ENCODE peak calls at places on chromosomes 5 and 9, in nine cellular contexts. Q is BJ; C is anterior cingulate cortex; H is tibial artery; P is AG20443; T is left cardiac atrium; I is stimulated activated CD8-positive, alpha-beta memory T cell treated with anti-CD3 and anti-CD28 coated beads, Interleukin-2, amount 100 ng/mL, for 48 hours; G is stimulated activated CD4-positive, alpha-beta T cell treated with anti-CD3 and anti-CD28 coated beads, Interleukin-15, amount 100 ng/mL, for 1 hour; K is RWPE1. B is an unnamed sample.

GRCh38 chr5:172777381-172778222 is 6.6 kb upstream of the DUSP1 start:
- DNase-seq in P (peak), H (peak), G (peak), C (no peak), K (peak), Q (no peak), T (peak), I (peak), B (peak)

GRCh38 chr9:26181836-26182235 is 503.6 kb upstream of the TUSC1 start:
- DNase-seq in T (no peak), Q (no peak), I (no peak), G (no peak), C (no peak), H (no peak), P (no peak), K (no peak), B (no peak)

GRCh38 chr9:127178646-127179632 is 56.5 kb upstream of the ANGPTL2 start:
- DNase-seq in P (no peak), T (no peak), I (no peak), K (no peak), C (no peak), H (no peak), Q (no peak), G (no peak), B (no peak)

GRCh38 chr9:18092138-18092537 is 381.8 kb upstream of the ADAMTSL1 start:
- DNase-seq in G (no peak), P (no peak), K (no peak), I (no peak), C (no peak), H (no peak), Q (no peak), T (no peak), B (no peak)

GRCh38 chr5:112960861-112961504 is 15.6 kb upstream of the DCP2 start:
- DNase-seq in K (no peak), Q (no peak), G (no peak), I (no peak), P (no peak), T (no peak), C (no peak), H (no peak), B (no peak)

GRCh38 chr5:54305737-54306136 is 4.6 kb downstream of the ARL15 start:
- DNase-seq in G (no peak), C (no peak), T (no peak), H (no peak), I (no peak), P (no peak), K (no peak), Q (no peak), B (no peak)

GRCh38 chr5:171600736-171601265 is 181.4 kb downstream of the FGF18 start:
- DNase-seq in C (no peak), T (peak), H (peak), P (no peak), G (no peak), Q (no peak), I (no peak), K (no peak), B (no peak)

GRCh38 chr5:178416919-178417318 is 173.3 kb downstream of the COL23A1 start:
- DNase-seq in I (no peak), G (no peak), Q (peak), K (peak), P (peak), T (no peak), H (no peak), C (no peak), B (no peak)

GRCh38 chr5:63245271-63245670 is 666.7 kb downstream of the LRRC70 start:
- DNase-seq in T (no peak), I (no peak), Q (no peak), C (no peak), K (no peak), P (no peak), H (no peak), G (no peak), B (no peak)

GRCh38 chr9:33101104-33101951 is 24.9 kb upstream of the SMU1 start:
- DNase-seq in Q (no peak), P (peak), C (no peak), G (no peak), H (no peak), T (peak), I (no peak), K (peak), B (no peak)

GRCh38 chr5:1318659-1319251 is 23.9 kb upstream of the TERT start:
- DNase-seq in Q (no peak), P (no peak), G (no peak), K (no peak), H (peak), I (no peak), C (no peak), T (no peak), B (no peak)

GRCh38 chr5:124570285-124571035 is 176.0 kb downstream of the ZNF608 start:
- DNase-seq in Q (no peak), P (no peak), H (no peak), K (no peak), I (no peak), T (no peak), G (no peak), C (no peak), B (no peak)

GRCh38 chr5:151880304-151880703 is 44.3 kb downstream of the GLRA1 start:
- DNase-seq in C (peak), P (no peak), Q (no peak), K (no peak), T (peak), H (no peak), I (no peak), G (no peak), B (no peak)

GRCh38 chr5:67971223-67971830 is 244.2 kb upstream of the PIK3R1 start:
- DNase-seq in H (peak), G (no peak), P (peak), T (no peak), I (no peak), C (no peak), K (peak), Q (peak), B (no peak)

GRCh38 chr9:94593459-94594345 is at the start of gene FBP2:
- DNase-seq in G (no peak), I (no peak), T (no peak), Q (no peak), K (no peak), H (no peak), C (no peak), P (no peak), B (no peak)

GRCh38 chr5:154771383-154771901 is 16.3 kb downstream of the LARP1 start:
- DNase-seq in C (no peak), I (no peak), K (no peak), T (peak), Q (peak), G (no peak), H (peak), P (peak), B (no peak)

GRCh38 chr5:141815796-141816180 is 62.4 kb downstream of the PCDH1 start:
- DNase-seq in Q (no peak), P (no peak), I (no peak), K (no peak), T (no peak), H (no peak), C (no peak), G (no peak), B (no peak)

GRCh38 chr5:138246334-138246733 is 28.1 kb downstream of the GFRA3 start:
- DNase-seq in H (no peak), I (no peak), K (no peak), P (no peak), G (no peak), C (no peak), T (no peak), Q (no peak), B (no peak)

GRCh38 chr5:60722416-60722815 is 22.4 kb upstream of the DEPDC1B start:
- DNase-seq in H (no peak), T (no peak), C (no peak), G (no peak), P (no peak), K (no peak), Q (no peak), I (no peak), B (no peak)

GRCh38 chr5:137504916-137505315 is 5.8 kb upstream of the SPOCK1 start:
- DNase-seq in K (no peak), P (no peak), G (no peak), H (no peak), I (no peak), Q (no peak), C (no peak), T (no peak), B (no peak)

GRCh38 chr5:180820788-180821321 is 18.2 kb upstream of the MGAT1 start:
- DNase-seq in Q (no peak), G (no peak), K (no peak), H (no peak), I (no peak), P (no peak), T (no peak), C (no peak), B (no peak)

GRCh38 chr5:67310740-67311139 is 114.1 kb upstream of the CD180 start:
- DNase-seq in Q (no peak), T (no peak), K (no peak), C (no peak), H (no peak), G (no peak), P (no peak), I (no peak), B (no peak)

GRCh38 chr9:7967851-7968250 is 168.3 kb upstream of the DMAC1 start:
- DNase-seq in P (no peak), H (no peak), Q (no peak), I (no peak), G (no peak), C (no peak), T (no peak), K (no peak), B (no peak)

GRCh38 chr9:91181541-91181940 is 180.2 kb downstream of the AUH start:
- DNase-seq in T (no peak), K (no peak), C (no peak), Q (no peak), G (no peak), I (no peak), P (no peak), H (no peak), B (no peak)

GRCh38 chr9:136882109-136882946 is 4.0 kb upstream of the TRAF2 start:
- DNase-seq in K (peak), G (peak), Q (no peak), I (peak), C (no peak), H (peak), P (peak), T (peak), B (peak)

GRCh38 chr5:76811214-76811613 is 7.6 kb upstream of the F2RL1 start:
- DNase-seq in T (no peak), H (no peak), C (no peak), G (no peak), Q (no peak), I (no peak), P (peak), K (peak), B (no peak)

GRCh38 chr9:114007991-114008666 is 70.0 kb downstream of the AMBP start:
- DNase-seq in P (no peak), K (no peak), Q (no peak), T (peak), C (no peak), H (peak), G (no peak), I (no peak), B (no peak)

GRCh38 chr5:176639981-176640380 is 7.3 kb upstream of the TSPAN17 start:
- DNase-seq in C (peak), Q (no peak), H (peak), K (no peak), T (peak), P (peak), I (no peak), G (no peak), B (no peak)

B was measured in activated T-helper 1 cell treated with anti-CD3 and anti-CD28 coated beads, Interleukin-2, amount 50 U/mL, for 16 hours.